ENCODE peak calls at places on chromosomes 16 and 17, in four cellular contexts. V, G, H and U are unnamed samples.

GRCh38 chr16:68309798-68310197 is 948 bp downstream of the SLC7A6OS start:
- DNase-seq in V (no peak), G (no peak), H (no peak), U (peak; percentile 30)

GRCh38 chr16:75559564-75560372 is 3.7 kb upstream of the TMEM231 start:
- DNase-seq in V (no peak), G (peak; percentile 74), H (no peak), U (no peak)

GRCh38 chr17:4477286-4477791 is 21.3 kb upstream of the SPNS2 start:
- DNase-seq in V (no peak), G (peak; percentile 34), H (no peak), U (no peak)

GRCh38 chr17:5355416-5356129 is 63.9 kb downstream of the NUP88 start:
- DNase-seq in V (peak; percentile 47), G (peak; percentile 31), H (no peak), U (no peak)

GRCh38 chr16:24152826-24153225 is 103.3 kb upstream of the CACNG3 start:
- DNase-seq in V (no peak), G (no peak), H (no peak), U (no peak)

GRCh38 chr17:55664287-55664686 is 58.4 kb downstream of the TMEM100 start:
- DNase-seq in V (no peak), G (no peak), H (no peak), U (no peak)

GRCh38 chr17:41377546-41377945 is 4.6 kb downstream of the KRT34 start:
- DNase-seq in V (peak; percentile 39), G (peak; percentile 16), H (no peak), U (no peak)

GRCh38 chr17:73952498-73953205 is 250.8 kb upstream of the RPL38 start:
- DNase-seq in V (no peak), G (peak; percentile 13), H (no peak), U (no peak)

GRCh38 chr17:75743625-75744206 is 21.3 kb downstream of the GALK1 start:
- DNase-seq in V (no peak), G (no peak), H (no peak), U (no peak)

GRCh38 chr17:28018439-28019070 is 23.9 kb upstream of the NLK start:
- DNase-seq in V (peak; percentile 66), G (peak; percentile 47), H (no peak), U (no peak)

GRCh38 chr16:4373356-4373908 is 1.8 kb downstream of the VASN start:
- DNase-seq in V (peak; percentile 47), G (peak; percentile 67), H (no peak), U (no peak)

GRCh38 chr16:14015017-14015416 is 56.1 kb upstream of the MRTFB start:
- DNase-seq in V (no peak), G (no peak), H (no peak), U (no peak)

DNA sequence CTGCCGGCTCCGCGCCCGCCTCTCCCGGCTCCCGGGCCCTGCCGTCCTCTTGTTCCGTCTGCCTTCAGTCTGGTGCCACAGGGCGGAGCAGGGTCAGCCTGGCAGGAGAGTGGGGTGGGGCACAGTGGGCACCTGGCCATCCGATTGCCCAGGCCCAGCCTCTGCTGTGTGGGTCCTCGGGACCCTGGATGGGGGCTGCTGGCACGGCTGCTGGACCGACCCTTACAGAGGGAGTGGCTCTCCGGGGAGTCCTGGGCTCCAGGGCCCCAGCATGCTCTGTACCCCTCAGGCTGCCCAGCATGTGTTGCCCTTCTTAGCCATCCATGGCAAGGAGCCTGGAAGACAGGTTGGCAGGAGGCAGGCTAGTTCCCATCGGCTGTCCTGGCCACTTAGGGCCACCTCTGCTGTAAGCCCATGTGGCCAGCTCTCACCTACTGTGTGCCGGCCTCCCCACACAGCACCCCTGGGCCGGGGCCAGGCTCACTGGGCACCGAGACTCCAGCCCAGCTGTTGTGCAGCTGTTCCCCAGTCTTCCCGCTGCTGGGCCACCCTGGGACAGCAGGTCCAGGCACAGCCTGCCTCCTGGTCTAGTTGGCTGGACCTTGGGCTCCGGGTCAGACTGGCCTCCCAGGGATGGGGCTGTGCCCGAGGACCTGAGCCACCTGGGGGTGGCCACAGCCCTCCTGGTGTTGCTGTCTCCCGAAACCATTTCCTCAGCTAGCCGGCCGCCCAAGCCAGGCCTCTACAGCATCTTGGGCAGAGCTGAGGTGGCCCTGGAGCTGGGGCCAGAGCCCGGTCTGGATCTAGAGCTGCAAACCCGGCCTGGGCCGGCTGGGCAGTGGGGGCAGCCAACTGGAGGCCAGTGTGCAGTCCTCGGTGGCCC is 24.9 kb downstream of the BAHCC1 start:
- DNase-seq in V (no peak), G (peak; percentile 50), H (no peak), U (no peak)
- H3K9ac ChIP-seq in V (peak overlapping the region; percentile 80), G (peak overlapping the region; percentile 83), H (peak overlapping the region; percentile 83), U (no peak overlapping the region)

GRCh38 chr17:79362086-79362995 is 248.5 kb downstream of the RBFOX3 start:
- DNase-seq in V (no peak), G (no peak), H (no peak), U (no peak)
- TF ChIP-seq EZH2 in V (peak; percentile 75), G (no peak), H (no peak), U (no peak)

GRCh38 chr17:66831383-66832220 is 3.3 kb upstream of the CACNG5 start:
- DNase-seq in V (no peak), G (peak; percentile 19), H (no peak), U (no peak)
- H3K9me2 ChIP-seq in V (no peaks in the 10 kb centered on the region), G (no peaks in the 10 kb centered on the region), H (no peaks in the 10 kb centered on the region), U (no peaks in the 10 kb centered on the region)

DNA sequence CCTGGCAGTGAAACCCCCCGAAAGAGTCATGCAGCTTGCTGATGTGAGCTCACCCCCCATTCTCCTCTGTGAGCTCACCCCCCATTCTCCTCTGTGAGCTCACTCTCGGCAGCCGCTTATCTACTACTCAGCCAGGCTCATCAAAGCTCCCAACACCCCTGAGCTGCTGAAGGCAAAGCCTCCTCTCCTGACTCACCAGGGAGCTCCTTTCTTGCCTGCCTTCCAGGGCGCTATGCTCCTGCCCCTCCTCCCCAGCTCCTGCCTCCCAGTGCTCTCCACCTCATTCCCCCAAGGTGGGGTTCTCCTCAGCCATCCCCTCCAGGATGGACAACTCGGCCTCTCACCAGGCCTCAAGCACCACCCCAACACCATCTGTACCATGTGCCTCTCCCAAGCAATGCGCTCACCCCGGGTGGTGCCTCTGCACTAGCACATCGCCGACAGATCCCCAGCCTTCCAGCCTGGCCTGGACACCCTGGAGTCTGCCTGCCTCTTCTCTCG is 27.7 kb upstream of the FAAP100 start:
- DNase-seq in V (no peak), G (peak; percentile 94), H (no peak), U (no peak)
- H3K9ac ChIP-seq in V (no peak overlapping the region), G (peak overlapping the region; percentile 35), H (no peak overlapping the region), U (no peak overlapping the region)